ENCODE peak calls at places on chromosomes 4 and X, in five cellular contexts. O, I, B, X and R are unnamed samples. For H3K27me3, the result is how much of the 10 kb centered on the place peaks cover.

GRCh38 chr4:123477804-123478209 is 81.2 kb downstream of the SPRY1 start:
- DNase-seq in I (peak), X (no peak), O (no peak), B (peak), R (no peak)

GRCh38 chrX:109826954-109827708 is 94.1 kb upstream of the ACSL4 start:
- DNase-seq in O (no peak), B (peak), X (no peak), I (peak), R (peak)

GRCh38 chrX:105116541-105116940 is 104.0 kb downstream of the TEX13A start:
- DNase-seq in O (no peak), B (no peak), X (no peak), I (no peak), R (no peak)

GRCh38 chrX:120549483-120550452 is 11.0 kb downstream of the CUL4B start:
- DNase-seq in B (peak), X (no peak), I (peak), O (no peak), R (no peak)

GRCh38 chr4:180059216-180059881 is 2183.9 kb upstream of the TENM3 start:
- DNase-seq in I (peak), O (peak), X (peak), B (peak), R (peak)

GRCh38 chr4:156954598-156954997 is 17.0 kb downstream of the PDGFC start:
- DNase-seq in I (no peak), X (no peak), O (no peak), B (no peak), R (no peak)

GRCh38 chrX:137565318-137565904 is 516 bp upstream of the ZIC3 start:
- DNase-seq in O (peak), X (no peak), B (no peak), I (no peak), R (no peak)

GRCh38 chr4:23889814-23890269 is at the start of gene PPARGC1A:
- DNase-seq in B (peak), O (peak), X (peak), I (peak), R (no peak)

GRCh38 chr4:163528618-163529017 is 34.1 kb downstream of the TMA16 start:
- DNase-seq in B (no peak), X (no peak), I (no peak), O (no peak), R (no peak)

GRCh38 chr4:8858925-8859210 is 12.8 kb downstream of the HMX1 start:
- DNase-seq in X (no peak), B (no peak), I (no peak), O (no peak), R (no peak)

GRCh38 chrX:41661366-41662095 is 27.2 kb upstream of the GPR34 start:
- DNase-seq in O (no peak), X (no peak), B (peak), I (peak), R (no peak)

GRCh38 chr4:111066001-111066400 is 443.1 kb upstream of the PITX2 start:
- DNase-seq in O (no peak), X (no peak), B (peak), I (no peak), R (no peak)

GRCh38 chr4:31237242-31237641 is 517.1 kb downstream of the PCDH7 start:
- DNase-seq in I (peak), O (no peak), X (no peak), B (peak), R (no peak)

GRCh38 chrX:13088155-13088485 is 43.7 kb upstream of the FAM9C start:
- DNase-seq in O (no peak), I (no peak), X (no peak), B (no peak), R (no peak)

GRCh38 chrX:118370921-118371624 is 25.2 kb downstream of the WDR44 start:
- DNase-seq in X (no peak), O (no peak), I (peak), B (peak), R (no peak)

GRCh38 chr4:110518889-110519490 is 43.0 kb downstream of the ENPEP start:
- DNase-seq in X (peak), I (peak), O (peak), B (no peak), R (no peak)

GRCh38 chrX:40174594-40175415 is 77.0 kb upstream of the BCOR start:
- DNase-seq in B (peak), O (peak), I (peak), X (peak), R (no peak)

GRCh38 chr4:124902111-124902510 is 189.6 kb upstream of the ANKRD50 start:
- DNase-seq in O (no peak), B (no peak), I (no peak), X (no peak), R (no peak)

GRCh38 chr4:27886075-27886474 is 1025.4 kb downstream of the STIM2 start:
- DNase-seq in I (peak), O (no peak), X (no peak), B (no peak), R (no peak)

GRCh38 chr4:183571350-183572076 is 66.7 kb downstream of the ING2 start:
- DNase-seq in O (peak), X (peak), I (peak), B (peak), R (peak)

GRCh38 chr4:151227731-151228130 is 49.2 kb upstream of the PRSS48 start:
- DNase-seq in O (no peak), X (no peak), I (peak), B (peak), R (no peak)

GRCh38 chr4:86092684-86093083 is 267.2 kb downstream of the MAPK10 start:
- DNase-seq in O (no peak), X (no peak), B (peak), I (peak), R (no peak)

GRCh38 chr4:183342541-183343533 is 20.6 kb upstream of the CLDN24 start:
- DNase-seq in O (no peak), X (no peak), I (no peak), B (no peak), R (no peak)

GRCh38 chr4:35556387-35556786 is 687.9 kb downstream of the ARAP2 start:
- DNase-seq in B (no peak), I (no peak), O (no peak), X (no peak), R (no peak)

GRCh38 chrX:84161641-84162040 is 26.4 kb downstream of the RPS6KA6 start:
- DNase-seq in I (no peak), X (no peak), O (no peak), B (no peak), R (no peak)

GRCh38 chrX:139079789-139080188 is 368.3 kb upstream of the FGF13 start:
- DNase-seq in O (no peak), B (no peak), X (no peak), I (no peak), R (no peak)

GRCh38 chr4:10084651-10085320 is 31.8 kb downstream of the WDR1 start:
- DNase-seq in I (no peak), B (no peak), O (no peak), X (no peak), R (no peak)

GRCh38 chr4:185920171-185920570 is 108.2 kb upstream of the SORBS2 start:
- DNase-seq in B (peak), X (no peak), I (no peak), O (no peak), R (no peak)

GRCh38 chrX:136468391-136469103 is 19.2 kb upstream of the BRS3 start:
- DNase-seq in B (no peak), O (no peak), X (peak), I (no peak), R (no peak)

GRCh38 chr4:54096563-54096962 is 3.4 kb upstream of the GSX2 start:
- DNase-seq in I (no peak), B (no peak), O (peak), X (no peak), R (no peak)
- H3K27me3 ChIP-seq in I (under half), B (half or more), O (half or more), X (half or more), R (half or more)

GRCh38 chr4:81490761-81491160 is 19.1 kb upstream of the RASGEF1B start:
- DNase-seq in X (no peak), B (no peak), I (no peak), O (no peak), R (no peak)

GRCh38 chr4:81495308-81495707 is 23.6 kb upstream of the RASGEF1B start:
- DNase-seq in X (no peak), B (no peak), O (no peak), I (no peak), R (no peak)

GRCh38 chr4:81492596-81492995 is 20.9 kb upstream of the RASGEF1B start:
- DNase-seq in B (no peak), X (no peak), O (no peak), I (no peak), R (no peak)

GRCh38 chr4:81491943-81492342 is 20.2 kb upstream of the RASGEF1B start:
- DNase-seq in B (no peak), X (no peak), O (no peak), I (no peak), R (no peak)

DNA sequence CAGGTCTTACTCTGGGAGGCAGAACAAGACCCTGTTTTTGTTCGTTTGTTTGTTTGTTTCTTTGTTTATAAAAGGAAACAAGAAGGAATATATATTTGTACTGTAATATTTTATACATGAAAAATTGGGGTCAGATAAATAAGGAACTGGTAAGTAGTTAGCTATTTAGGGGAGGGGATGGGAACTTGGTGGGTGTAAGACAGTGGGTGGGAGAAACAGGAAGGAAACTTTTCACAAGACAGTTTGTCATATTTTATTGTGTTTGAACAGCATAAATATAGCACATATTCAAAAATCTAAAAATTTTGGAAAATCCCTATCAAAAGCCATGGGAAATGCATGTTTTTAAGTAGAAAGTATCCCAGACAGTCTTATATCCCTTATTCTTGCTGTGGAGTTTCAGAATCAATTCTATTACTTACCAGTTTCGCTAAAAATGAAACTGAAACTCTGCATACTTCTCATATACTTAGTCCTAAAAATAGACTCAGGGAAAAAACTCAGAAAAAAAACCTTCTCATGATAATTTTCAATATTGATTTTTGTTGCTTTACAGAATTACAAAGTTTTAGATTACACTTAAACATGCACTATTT is 22.3 kb upstream of the RASGEF1B start:
- DNase-seq in B (no peak), I (peak), O (no peak), X (no peak), R (no peak)
- H3K4me3 ChIP-seq in B (no peak), I (peak), O (no peak), X (no peak), R (no peak)

GRCh38 chr4:52051615-52052474 is 741 bp downstream of the SPATA18 start:
- DNase-seq in I (peak), B (peak), X (peak), O (peak), R (peak)

GRCh38 chr4:52054254-52054653 is 3.1 kb downstream of the SPATA18 start:
- DNase-seq in I (no peak), X (no peak), B (no peak), O (no peak), R (no peak)

GRCh38 chr4:52057196-52057595 is 6.1 kb downstream of the SPATA18 start:
- DNase-seq in I (peak), B (no peak), X (no peak), O (no peak), R (no peak)

GRCh38 chr4:52051213-52051614 is at the start of gene SPATA18:
- DNase-seq in X (peak), B (peak), O (no peak), I (no peak), R (no peak)

GRCh38 chr4:52052475-52052780 is 1.3 kb downstream of the SPATA18 start:
- DNase-seq in I (peak), B (peak), X (no peak), O (no peak), R (no peak)
- H3K9ac ChIP-seq in I (no peak), B (peak), X (no peak), O (peak), R (no peak)

GRCh38 chr4:600850-601515 is 24.4 kb upstream of the PDE6B start:
- DNase-seq in X (no peak), I (no peak), B (no peak), O (no peak), R (no peak)

GRCh38 chr4:605702-606425 is 19.5 kb upstream of the PDE6B start:
- DNase-seq in O (no peak), B (no peak), I (no peak), X (no peak), R (no peak)

GRCh38 chr4:602559-602942 is 22.8 kb upstream of the PDE6B start:
- DNase-seq in B (no peak), X (peak), O (peak), I (no peak), R (peak)

GRCh38 chr4:601612-602558 is 23.5 kb upstream of the PDE6B start:
- DNase-seq in X (no peak), B (no peak), O (no peak), I (no peak), R (no peak)

DNA sequence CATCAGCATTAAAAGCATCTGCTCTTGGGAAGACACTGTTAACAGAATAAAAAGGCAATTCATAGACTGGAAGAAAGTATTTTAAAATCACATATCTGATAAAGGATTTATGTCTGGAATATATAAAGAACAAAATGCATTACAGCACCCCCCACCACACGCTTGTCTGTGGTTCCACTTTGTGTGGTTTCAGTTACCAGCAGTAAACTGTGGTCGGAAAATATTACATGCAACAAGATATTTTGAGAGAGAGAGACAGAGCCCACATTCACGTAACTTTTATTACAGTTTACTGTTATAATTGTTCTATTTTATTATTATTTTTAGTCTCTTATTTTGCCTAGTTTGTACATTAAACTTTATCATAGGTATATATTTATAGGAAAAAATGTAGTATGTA is 21.2 kb upstream of the PDE6B start:
- DNase-seq in B (no peak), X (no peak), I (no peak), O (no peak), R (no peak)
- H3K27me3 ChIP-seq in B (under half), X (under half), I (under half), O (under half), R (under half)